ENCODE peak calls at places on chromosomes 6 and 20, in seven cellular contexts. X, N, L, O, P, C and A are unnamed samples.

GRCh38 chr6:151885234-151885633 is 77.8 kb downstream of the ESR1 start:
- DNase-seq in X (no peak), N (no peak), L (no peak), O (no peak), P (no peak), C (no peak), A (no peak)

GRCh38 chr6:57313009-57313408 is 4.4 kb upstream of the PRIM2 start:
- DNase-seq in X (no peak), N (no peak), L (no peak), O (no peak), P (no peak), C (no peak), A (no peak)

GRCh38 chr6:38169826-38170526 is 350.4 kb downstream of the ZFAND3 start:
- DNase-seq in X (no peak), N (no peak), L (no peak), O (no peak), P (no peak), C (no peak), A (no peak)

GRCh38 chr20:1663917-1664316 is 6.3 kb upstream of the SIRPG start:
- DNase-seq in X (peak), N (no peak), L (no peak), O (no peak), P (peak), C (no peak), A (no peak)

GRCh38 chr20:20276806-20277530 is 90.9 kb upstream of the INSM1 start:
- DNase-seq in X (no peak), N (no peak), L (no peak), O (no peak), P (no peak), C (no peak), A (no peak)

GRCh38 chr6:160102956-160103824 is 18.4 kb upstream of the SLC22A1 start:
- DNase-seq in X (peak), N (no peak), L (no peak), O (peak), P (no peak), C (no peak), A (no peak)

GRCh38 chr6:89999995-90000825 is 105.9 kb downstream of the GJA10 start:
- DNase-seq in X (no peak), N (no peak), L (no peak), O (no peak), P (peak), C (no peak), A (no peak)

GRCh38 chr6:51678905-51679620 is 408.4 kb downstream of the PKHD1 start:
- DNase-seq in X (peak), N (no peak), L (no peak), O (no peak), P (no peak), C (no peak), A (no peak)

GRCh38 chr6:80872194-80872950 is 765.9 kb downstream of the BCKDHB start:
- DNase-seq in X (peak), N (no peak), L (peak), O (peak), P (no peak), C (no peak), A (no peak)

GRCh38 chr6:27531772-27532459 is 59.0 kb upstream of the ZNF184 start:
- DNase-seq in X (no peak), N (no peak), L (no peak), O (no peak), P (no peak), C (no peak), A (no peak)

GRCh38 chr20:58981564-58982364 is 708 bp downstream of the NELFCD start:
- DNase-seq in X (peak), N (no peak), L (no peak), O (no peak), P (peak), C (no peak), A (no peak)

GRCh38 chr6:156676721-156677120 is 100.5 kb upstream of the ARID1B start:
- DNase-seq in X (no peak), N (no peak), L (no peak), O (no peak), P (no peak), C (no peak), A (no peak)

GRCh38 chr6:33118525-33119123 is 42.8 kb downstream of the HLA-DPB1 start:
- DNase-seq in X (peak), N (no peak), L (no peak), O (peak), P (peak), C (no peak), A (no peak)

GRCh38 chr20:31542201-31542842 is 28.1 kb downstream of the HM13 start:
- DNase-seq in X (no peak), N (no peak), L (no peak), O (no peak), P (no peak), C (no peak), A (no peak)

GRCh38 chr6:1070085-1070521 is 241.8 kb upstream of the FOXQ1 start:
- DNase-seq in X (no peak), N (no peak), L (no peak), O (peak), P (no peak), C (no peak), A (no peak)

GRCh38 chr6:104955927-104956662 is 812 bp upstream of the LIN28B start:
- DNase-seq in X (peak), N (no peak), L (no peak), O (no peak), P (no peak), C (no peak), A (no peak)

GRCh38 chr6:160224599-160225237 is 33.9 kb downstream of the SLC22A2 start:
- DNase-seq in X (no peak), N (no peak), L (no peak), O (no peak), P (no peak), C (no peak), A (no peak)

GRCh38 chr6:112222111-112222726 is 32.1 kb downstream of the LAMA4 start:
- DNase-seq in X (peak), N (no peak), L (no peak), O (peak), P (peak), C (no peak), A (no peak)

GRCh38 chr6:75065524-75065923 is 140.3 kb downstream of the COL12A1 start:
- DNase-seq in X (peak), N (no peak), L (no peak), O (peak), P (peak), C (no peak), A (no peak)

GRCh38 chr6:113818528-113818927 is 38.6 kb upstream of the MARCKS start:
- DNase-seq in X (no peak), N (no peak), L (no peak), O (peak), P (no peak), C (no peak), A (no peak)

GRCh38 chr6:13604546-13605416 is 10.4 kb upstream of the NOL7 start:
- DNase-seq in X (no peak), N (no peak), L (no peak), O (peak), P (peak), C (no peak), A (no peak)

GRCh38 chr6:10084276-10084993 is 330.4 kb downstream of the TFAP2A start:
- DNase-seq in X (peak), N (no peak), L (no peak), O (no peak), P (no peak), C (no peak), A (no peak)

GRCh38 chr20:49907405-49908257 is 7.7 kb downstream of the SPATA2 start:
- DNase-seq in X (no peak), N (no peak), L (no peak), O (no peak), P (no peak), C (no peak), A (no peak)

GRCh38 chr6:165967768-165968408 is 199.8 kb downstream of the TBXT start:
- DNase-seq in X (no peak), N (no peak), L (no peak), O (no peak), P (no peak), C (no peak), A (no peak)

GRCh38 chr6:129863664-129864063 is 2.5 kb upstream of the TMEM244 start:
- DNase-seq in X (no peak), N (no peak), L (no peak), O (no peak), P (peak), C (no peak), A (no peak)

GRCh38 chr20:4708036-4708435 is 13.7 kb upstream of the PRND start:
- DNase-seq in X (no peak), N (no peak), L (no peak), O (no peak), P (no peak), C (no peak), A (no peak)

GRCh38 chr6:150143521-150144293 is 863 bp downstream of the PPP1R14C start:
- DNase-seq in X (peak), N (no peak), L (peak), O (no peak), P (no peak), C (no peak), A (no peak)

GRCh38 chr6:138421608-138422007 is 17.6 kb downstream of the HEBP2 start:
- DNase-seq in X (no peak), N (no peak), L (no peak), O (no peak), P (no peak), C (no peak), A (no peak)

GRCh38 chr20:40768105-40768504 is 79.1 kb upstream of the MAFB start:
- DNase-seq in X (no peak), N (no peak), L (no peak), O (no peak), P (no peak), C (no peak), A (no peak)

GRCh38 chr20:50054626-50055511 is 58.1 kb downstream of the UBE2V1 start:
- DNase-seq in X (no peak), N (no peak), L (peak), O (peak), P (peak), C (no peak), A (no peak)

GRCh38 chr6:104789770-104790190 is 69.9 kb downstream of the HACE1 start:
- DNase-seq in X (peak), N (no peak), L (no peak), O (peak), P (peak), C (no peak), A (no peak)

GRCh38 chr6:35599761-35600658 is 87.3 kb upstream of the TULP1 start:
- DNase-seq in X (no peak), N (no peak), L (no peak), O (no peak), P (no peak), C (no peak), A (no peak)

GRCh38 chr6:17932362-17932852 is 55.0 kb downstream of the KIF13A start:
- DNase-seq in X (no peak), N (no peak), L (peak), O (peak), P (peak), C (no peak), A (peak)

GRCh38 chr6:91033964-91034363 is 447.1 kb upstream of the MAP3K7 start:
- DNase-seq in X (no peak), N (no peak), L (no peak), O (no peak), P (no peak), C (no peak), A (no peak)

GRCh38 chr6:91023529-91023928 is 436.7 kb upstream of the MAP3K7 start:
- DNase-seq in X (no peak), N (no peak), L (no peak), O (no peak), P (no peak), C (no peak), A (no peak)

GRCh38 chr6:91031581-91031980 is 444.7 kb upstream of the MAP3K7 start:
- DNase-seq in X (peak), N (no peak), L (no peak), O (no peak), P (no peak), C (no peak), A (no peak)

GRCh38 chr6:91029211-91029610 is 442.3 kb upstream of the MAP3K7 start:
- DNase-seq in X (peak), N (no peak), L (no peak), O (no peak), P (no peak), C (no peak), A (no peak)
- TF ChIP-seq CTCF in X (no peak), N (no peak), L (no peak), O (no peak), P (no peak), C (no peak), A (no peak)

GRCh38 chr20:51404297-51405060 is 138.0 kb downstream of the NFATC2 start:
- DNase-seq in X (no peak), N (peak), L (no peak), O (no peak), P (peak), C (peak), A (peak)

GRCh38 chr20:51399138-51399890 is 143.2 kb downstream of the NFATC2 start:
- DNase-seq in X (no peak), N (no peak), L (no peak), O (no peak), P (no peak), C (no peak), A (no peak)

GRCh38 chr20:51402201-51402600 is 140.3 kb downstream of the NFATC2 start:
- DNase-seq in X (no peak), N (no peak), L (no peak), O (no peak), P (peak), C (no peak), A (peak)

GRCh38 chr20:51400051-51400926 is 142.2 kb downstream of the NFATC2 start:
- DNase-seq in X (no peak), N (peak), L (no peak), O (no peak), P (no peak), C (peak), A (peak)

DNA sequence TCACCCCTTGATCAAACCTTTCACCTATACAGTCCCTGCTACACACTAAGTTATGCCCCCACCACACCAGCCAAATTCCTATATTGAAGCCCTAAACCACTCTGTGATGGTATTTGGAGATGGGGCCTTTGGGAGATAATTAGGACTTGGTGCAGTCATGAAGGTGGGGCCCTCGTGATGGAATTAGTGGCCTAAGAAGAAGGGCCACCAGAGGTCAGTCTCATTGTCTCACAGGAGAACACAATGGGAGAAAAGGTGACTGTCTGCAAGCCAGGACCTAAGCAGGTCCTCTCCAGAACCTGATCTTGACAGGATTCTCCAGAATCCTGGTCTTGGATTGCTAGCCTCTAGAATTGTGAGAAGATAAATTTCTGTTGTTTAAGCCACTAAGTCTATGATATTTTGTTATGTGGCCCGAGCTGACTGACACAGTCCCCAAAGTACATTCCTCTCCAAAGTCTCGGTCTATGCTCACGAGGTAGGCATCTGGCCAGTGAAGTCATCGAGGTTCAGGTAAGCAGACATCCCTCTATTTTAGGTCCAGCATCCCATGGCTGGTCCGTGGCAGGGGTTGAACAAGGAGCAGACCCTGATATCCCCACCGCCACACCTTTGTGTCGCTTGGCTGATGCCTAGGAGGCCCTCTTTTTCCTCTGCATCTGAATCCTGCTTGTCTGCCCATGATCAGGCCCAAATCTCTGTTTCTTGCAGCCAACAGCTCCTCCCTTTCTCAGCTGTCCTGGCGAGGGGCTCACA is 138.9 kb downstream of the NFATC2 start:
- DNase-seq in X (no peak), N (no peak), L (no peak), O (no peak), P (no peak), C (no peak), A (no peak)
- TF ChIP-seq CTCF in X (no peak), N (no peak), L (no peak), O (no peak), P (no peak), C (no peak), A (no peak)

DNA sequence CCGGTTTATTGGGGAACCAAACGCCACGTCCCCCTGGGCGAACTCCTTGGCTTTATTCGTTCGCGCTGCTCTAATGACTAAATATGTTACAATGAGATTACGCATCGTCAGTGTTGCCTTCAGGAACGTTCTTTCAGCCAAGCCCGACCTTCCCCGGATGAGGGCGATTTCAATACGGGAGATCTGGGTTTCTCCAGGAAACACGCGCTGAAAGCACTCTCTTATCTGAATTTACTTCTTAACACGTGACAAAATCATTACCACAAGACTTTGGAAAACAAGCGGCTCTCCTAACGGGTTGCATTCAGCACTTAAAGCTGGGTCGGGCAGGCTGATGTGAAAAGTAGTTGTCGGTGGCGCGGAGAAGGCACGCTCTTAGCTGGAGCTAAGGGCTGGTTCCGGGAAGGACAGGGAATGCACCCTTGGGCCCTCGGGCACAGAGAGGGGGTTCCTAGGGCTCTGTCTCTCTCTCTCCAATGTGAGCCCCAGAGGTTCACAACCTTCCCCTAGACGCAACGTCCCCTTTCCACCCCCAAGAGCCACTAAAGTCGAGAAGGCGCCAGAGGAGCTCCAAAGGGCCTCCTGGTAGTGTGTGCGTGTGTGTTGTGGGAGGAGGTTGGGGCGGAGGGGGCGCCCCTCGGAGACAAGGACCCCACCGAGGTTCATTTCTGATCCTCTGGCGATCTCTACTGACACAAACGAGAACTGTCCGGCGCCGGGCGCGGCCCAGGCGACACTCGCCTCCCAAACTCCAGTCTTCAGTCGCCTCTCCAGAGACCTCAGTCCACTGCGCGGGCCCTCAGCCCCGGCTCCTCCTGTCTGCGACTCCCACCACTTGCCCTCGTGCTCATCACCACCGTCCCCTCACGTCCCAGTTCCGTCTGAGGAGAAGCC is 7.1 kb upstream of the NKX2-2 start:
- DNase-seq in X (peak), N (no peak), L (no peak), O (peak), P (no peak), C (no peak), A (no peak)
- TF ChIP-seq CTCF in X (peak), N (no peak), L (no peak), O (no peak), P (no peak), C (no peak), A (no peak)

GRCh38 chr20:44491635-44492395 is 16.1 kb downstream of the TTPAL start:
- DNase-seq in X (no peak), N (no peak), L (no peak), O (peak), P (no peak), C (no peak), A (peak)
- TF ChIP-seq CTCF in X (no peak), N (no peak), L (no peak), O (no peak), P (no peak), C (no peak), A (no peak)

GRCh38 chr6:109892451-109893435 is 85.4 kb upstream of the GPR6 start:
- DNase-seq in X (no peak), N (no peak), L (no peak), O (no peak), P (no peak), C (no peak), A (no peak)
- TF ChIP-seq CTCF in X (no peak), N (no peak), L (no peak), O (no peak), P (no peak), C (no peak), A (no peak)

GRCh38 chr20:18719426-18719825 is 94.2 kb upstream of the SCP2D1 start:
- DNase-seq in X (no peak), N (no peak), L (no peak), O (peak), P (peak), C (no peak), A (no peak)

GRCh38 chr20:18715564-18715963 is 98.0 kb upstream of the SCP2D1 start:
- DNase-seq in X (no peak), N (no peak), L (no peak), O (no peak), P (no peak), C (no peak), A (no peak)

GRCh38 chr20:18721716-18722115 is 91.9 kb upstream of the SCP2D1 start:
- DNase-seq in X (no peak), N (no peak), L (no peak), O (no peak), P (no peak), C (no peak), A (no peak)

GRCh38 chr20:18717062-18717461 is 96.5 kb upstream of the SCP2D1 start:
- DNase-seq in X (no peak), N (no peak), L (no peak), O (no peak), P (no peak), C (no peak), A (no peak)

GRCh38 chr20:18718129-18718528 is 95.5 kb upstream of the SCP2D1 start:
- DNase-seq in X (no peak), N (no peak), L (no peak), O (no peak), P (no peak), C (no peak), A (no peak)
- TF ChIP-seq CTCF in X (peak), N (no peak), L (no peak), O (no peak), P (no peak), C (no peak), A (no peak)

DNA sequence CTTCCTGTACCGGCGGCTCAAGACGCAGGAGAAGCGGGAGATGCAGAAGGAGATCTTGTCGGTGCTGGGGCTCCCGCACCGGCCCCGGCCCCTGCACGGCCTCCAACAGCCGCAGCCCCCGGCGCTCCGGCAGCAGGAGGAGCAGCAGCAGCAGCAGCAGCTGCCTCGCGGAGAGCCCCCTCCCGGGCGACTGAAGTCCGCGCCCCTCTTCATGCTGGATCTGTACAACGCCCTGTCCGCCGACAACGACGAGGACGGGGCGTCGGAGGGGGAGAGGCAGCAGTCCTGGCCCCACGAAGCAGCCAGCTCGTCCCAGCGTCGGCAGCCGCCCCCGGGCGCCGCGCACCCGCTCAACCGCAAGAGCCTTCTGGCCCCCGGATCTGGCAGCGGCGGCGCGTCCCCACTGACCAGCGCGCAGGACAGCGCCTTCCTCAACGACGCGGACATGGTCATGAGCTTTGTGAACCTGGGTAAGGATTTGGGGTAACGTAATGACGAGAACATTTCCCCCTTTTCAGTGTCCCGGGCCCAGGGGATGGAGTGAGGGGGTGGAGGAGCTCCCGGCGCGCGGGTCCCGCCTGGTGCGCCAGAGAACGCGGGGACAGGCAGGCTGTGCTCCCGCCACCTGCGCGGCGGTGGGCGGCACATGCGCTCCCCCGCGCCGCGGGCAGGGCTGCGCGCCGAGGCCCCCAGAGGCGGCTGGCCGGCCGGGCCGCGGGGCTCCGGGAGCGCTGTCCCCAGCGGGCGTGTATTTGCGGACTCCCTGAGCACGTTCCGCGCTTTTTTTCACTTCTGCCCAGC is 1.5 kb downstream of the BMP6 start:
- DNase-seq in X (peak), N (no peak), L (no peak), O (peak), P (no peak), C (no peak), A (no peak)
- TF ChIP-seq CTCF in X (no peak), N (no peak), L (no peak), O (peak), P (no peak), C (no peak), A (no peak)